ENCODE peak calls at places on chromosomes 1 and 21, in nine cellular contexts. T is HTR-8/SVneo; N is stimulated activated CD8-positive, alpha-beta memory T cell treated with anti-CD3 and anti-CD28 coated beads, Interleukin-4, amount 100 ng/mL, for 24 hours; X is pancreas; M is HCT116; W is stromal cell of bone marrow; B is hepatocyte; S is fibroblast of pulmonary artery; O is EH. Y is an unnamed sample.

GRCh38 chr21:39696196-39696595 is 48.8 kb upstream of the IGSF5 start:
- DNase-seq in N (no peak), M (no peak), S (no peak), W (no peak), X (no peak), O (no peak), B (no peak), T (no peak), Y (no peak)

GRCh38 chr1:174812656-174813055 is 187.1 kb upstream of the CACYBP start:
- DNase-seq in M (peak; percentile 6), W (no peak), B (peak; percentile 22), S (no peak), N (no peak), X (no peak), T (no peak), O (peak; percentile 29), Y (no peak)

GRCh38 chr1:243234978-243235657 is 20.0 kb downstream of the CEP170 start:
- DNase-seq in M (no peak), S (peak; percentile 51), W (peak; percentile 64), B (no peak), T (no peak), X (no peak), O (peak; percentile 71), N (no peak), Y (no peak)

GRCh38 chr1:172906778-172907592 is 143.8 kb downstream of the TNFSF18 start:
- DNase-seq in S (peak; percentile 84), W (no peak), M (peak; percentile 73), O (peak; percentile 96), N (no peak), B (peak; percentile 43), X (no peak), T (no peak), Y (peak; percentile 73)

GRCh38 chr1:42913426-42914091 is 45.1 kb downstream of the SLC2A1 start:
- DNase-seq in T (peak; percentile 41), B (peak; percentile 76), M (peak; percentile 78), N (no peak), X (no peak), S (peak; percentile 93), O (peak; percentile 82), W (peak; percentile 62), Y (peak; percentile 85)

GRCh38 chr1:30748098-30748698 is 9.4 kb downstream of the LAPTM5 start:
- DNase-seq in M (no peak), X (no peak), N (no peak), B (no peak), T (peak; percentile 69), S (peak; percentile 15), W (no peak), O (peak; percentile 27), Y (peak; percentile 89)

GRCh38 chr1:20100632-20101355 is 18.5 kb downstream of the PLA2G2D start:
- DNase-seq in O (peak; percentile 45), X (no peak), M (peak; percentile 52), N (no peak), T (peak; percentile 48), S (peak; percentile 74), B (peak; percentile 69), W (peak; percentile 45), Y (peak; percentile 65)

GRCh38 chr1:40313329-40313957 is 3.6 kb downstream of the COL9A2 start:
- DNase-seq in W (no peak), N (no peak), M (no peak), S (no peak), O (peak; percentile 53), T (peak; percentile 54), B (no peak), X (no peak), Y (no peak)

GRCh38 chr21:38505654-38506523 is 7.6 kb upstream of the ERG start:
- DNase-seq in W (peak; percentile 73), B (peak; percentile 78), X (no peak), S (peak; percentile 87), T (peak; percentile 48), O (peak; percentile 77), N (no peak), M (peak; percentile 42), Y (peak; percentile 81)

GRCh38 chr1:191993549-191993948 is 164.7 kb upstream of the RGS18 start:
- DNase-seq in M (peak; percentile 12), W (peak; percentile 21), B (no peak), S (peak; percentile 72), O (no peak), X (no peak), N (no peak), T (peak; percentile 1), Y (peak; percentile 54)

GRCh38 chr1:41240806-41241747 is 1.0 kb downstream of the SCMH1 start:
- DNase-seq in N (peak; percentile 38), W (no peak), X (peak; percentile 73), M (no peak), T (no peak), S (peak; percentile 22), O (peak; percentile 54), B (peak; percentile 76), Y (peak; percentile 27)

GRCh38 chr1:113422315-113423068 is 32.2 kb downstream of the MAGI3 start:
- DNase-seq in S (no peak), X (no peak), M (no peak), N (no peak), B (no peak), O (no peak), W (no peak), T (no peak), Y (no peak)

GRCh38 chr1:198838022-198838342 is 199.1 kb downstream of the PTPRC start:
- DNase-seq in T (no peak), N (no peak), X (no peak), O (no peak), W (no peak), M (no peak), B (no peak), S (no peak), Y (no peak)

GRCh38 chr1:155261401-155261887 is 716 bp downstream of the SCAMP3 start:
- DNase-seq in X (peak; percentile 56), B (no peak), M (no peak), W (no peak), S (no peak), N (no peak), O (peak; percentile 39), T (no peak), Y (no peak)

GRCh38 chr1:1759456-1760344 is 18.6 kb downstream of the NADK start:
- DNase-seq in S (no peak), X (peak; percentile 42), M (no peak), W (no peak), N (no peak), B (no peak), T (no peak), O (no peak), Y (no peak)

GRCh38 chr1:58815069-58815679 is 31.3 kb upstream of the JUN start:
- DNase-seq in N (peak; percentile 56), O (peak; percentile 98), B (peak; percentile 89), W (peak; percentile 52), S (peak; percentile 91), T (peak; percentile 73), M (peak; percentile 52), X (peak; percentile 88), Y (peak; percentile 67)

GRCh38 chr1:18396247-18396646 is 84.5 kb upstream of the KLHDC7A start:
- DNase-seq in T (no peak), S (no peak), W (no peak), N (no peak), M (peak; percentile 28), B (peak; percentile 28), X (no peak), O (no peak), Y (no peak)

GRCh38 chr1:205588691-205589445 is 42.9 kb downstream of the ELK4 start:
- DNase-seq in W (peak; percentile 26), T (no peak), B (peak; percentile 53), S (peak; percentile 71), O (peak; percentile 62), M (no peak), N (no peak), X (no peak), Y (peak; percentile 36)

GRCh38 chr21:29349702-29350101 is 51.0 kb downstream of the BACH1 start:
- DNase-seq in W (no peak), T (no peak), X (no peak), B (peak; percentile 39), M (no peak), O (no peak), S (no peak), N (no peak), Y (peak; percentile 32)